ENCODE peak calls at places on chromosomes 13 and 19, in ten cellular contexts. Q is vagina, V is RWPE1, R is GM06990, X is pancreas, T is ovary, E is fibroblast of lung, O is IMR-90, K is neural crest cell, B is WTC11. Y is an unnamed sample.

GRCh38 chr13:110108348-110109139 is 198.4 kb downstream of the COL4A1 start:
- DNase-seq in T (peak), R (no peak), K (peak), O (peak), E (peak), X (peak), Q (peak), B (peak), V (peak), Y (peak)

GRCh38 chr19:369256-369655 is 24.7 kb upstream of the MIER2 start:
- DNase-seq in K (no peak), Q (no peak), R (no peak), T (no peak), O (no peak), E (no peak), B (no peak), X (no peak), V (no peak), Y (no peak)

GRCh38 chr19:1122021-1122971 is 18.5 kb downstream of the GPX4 start:
- DNase-seq in K (no peak), Q (no peak), T (no peak), X (no peak), R (no peak), E (no peak), V (no peak), O (no peak), B (no peak), Y (no peak)

GRCh38 chr13:53250272-53250875 is 221.8 kb downstream of the OLFM4 start:
- DNase-seq in R (peak), E (peak), B (no peak), X (peak), Q (no peak), V (peak), T (no peak), K (peak), O (peak), Y (peak)

GRCh38 chr13:110817143-110817542 is 97.7 kb downstream of the ANKRD10 start:
- DNase-seq in V (no peak), T (no peak), B (no peak), Q (no peak), O (no peak), K (no peak), X (no peak), E (no peak), R (no peak), Y (no peak)

GRCh38 chr19:35011737-35012682 is 11.9 kb downstream of the GRAMD1A start:
- DNase-seq in Q (no peak), R (no peak), T (no peak), B (no peak), O (no peak), E (no peak), K (no peak), X (no peak), V (no peak), Y (no peak)

GRCh38 chr13:62747152-62747551 is 1331.5 kb upstream of the PCDH20 start:
- DNase-seq in B (no peak), K (no peak), X (no peak), E (no peak), O (peak), T (no peak), R (no peak), V (no peak), Q (no peak), Y (no peak)

GRCh38 chr19:18521692-18522123 is at the start of gene ELL:
- DNase-seq in O (no peak), K (no peak), B (no peak), Q (no peak), V (no peak), E (no peak), R (no peak), T (no peak), X (no peak), Y (no peak)

GRCh38 chr13:65971541-65971940 is 1258.6 kb downstream of the PCDH9 start:
- DNase-seq in R (no peak), E (no peak), V (no peak), K (no peak), T (no peak), Q (no peak), X (no peak), O (no peak), B (no peak), Y (no peak)

GRCh38 chr13:46121597-46122163 is 16.8 kb upstream of the CPB2 start:
- DNase-seq in K (no peak), X (no peak), T (no peak), O (no peak), B (no peak), R (no peak), E (no peak), Q (no peak), V (no peak), Y (no peak)

GRCh38 chr13:105572401-105572800 is 963.1 kb downstream of the EFNB2 start:
- DNase-seq in Q (no peak), R (no peak), K (no peak), E (peak), B (no peak), T (no peak), V (peak), X (no peak), O (no peak), Y (no peak)

GRCh38 chr19:40163541-40164129 is 27.6 kb upstream of the MAP3K10 start:
- DNase-seq in K (no peak), Q (no peak), V (no peak), E (no peak), B (no peak), X (no peak), R (peak), T (no peak), O (no peak), Y (no peak)

GRCh38 chr19:548841-549830 is 5.3 kb downstream of the GZMM start:
- DNase-seq in E (no peak), B (no peak), X (no peak), O (no peak), Q (no peak), R (no peak), T (no peak), K (no peak), V (no peak), Y (no peak)

GRCh38 chr13:28147489-28147888 is 9.1 kb downstream of the PAN3 start:
- DNase-seq in B (no peak), V (no peak), K (no peak), R (no peak), X (no peak), T (no peak), E (no peak), O (peak), Q (no peak), Y (no peak)

GRCh38 chr19:48696353-48697010 is 711 bp downstream of the FUT2 start:
- DNase-seq in Q (no peak), V (no peak), X (no peak), B (peak), R (no peak), E (no peak), T (no peak), O (no peak), K (no peak), Y (no peak)

GRCh38 chr13:28451482-28452217 is 43.3 kb downstream of the FLT1 start:
- DNase-seq in E (no peak), K (no peak), O (no peak), X (no peak), R (no peak), Q (no peak), T (no peak), V (no peak), B (peak), Y (no peak)

GRCh38 chr19:18967358-18968146 is 26.5 kb upstream of the HOMER3 start:
- DNase-seq in K (no peak), Q (no peak), O (peak), R (no peak), B (no peak), X (peak), V (peak), T (no peak), E (peak), Y (no peak)

GRCh38 chr13:77565635-77566034 is 30.1 kb downstream of the SCEL start:
- DNase-seq in R (peak), X (no peak), T (no peak), K (no peak), B (no peak), V (peak), Q (no peak), E (peak), O (peak), Y (peak)

GRCh38 chr13:95234242-95234641 is 67.0 kb downstream of the ABCC4 start:
- DNase-seq in E (no peak), Q (no peak), K (no peak), R (no peak), B (no peak), T (no peak), O (no peak), X (no peak), V (no peak), Y (no peak)

GRCh38 chr19:17282488-17283256 is 971 bp downstream of the ANKLE1 start:
- DNase-seq in Q (no peak), E (peak), X (peak), T (peak), V (peak), O (peak), R (peak), K (peak), B (peak), Y (peak)

GRCh38 chr19:50906217-50906616 is 5.0 kb downstream of the KLK4 start:
- DNase-seq in R (no peak), V (no peak), E (no peak), X (peak), O (no peak), K (peak), T (no peak), B (peak), Q (no peak), Y (no peak)

GRCh38 chr19:54462713-54463530 is 656 bp downstream of the LENG9 start:
- DNase-seq in B (peak), R (peak), X (peak), Q (no peak), V (no peak), E (peak), T (peak), K (peak), O (peak), Y (peak)

GRCh38 chr13:32267836-32268439 is 47.2 kb downstream of the ZAR1L start:
- DNase-seq in Q (no peak), V (peak), R (no peak), E (no peak), O (no peak), K (no peak), B (peak), X (peak), T (no peak), Y (no peak)

GRCh38 chr13:111219306-111219705 is 101.1 kb upstream of the TEX29 start:
- DNase-seq in E (peak), Q (no peak), V (no peak), B (no peak), K (no peak), R (no peak), O (peak), X (peak), T (no peak), Y (peak)

GRCh38 chr13:24328145-24328544 is 18.8 kb downstream of the C1QTNF9 start:
- DNase-seq in E (no peak), T (no peak), K (no peak), X (no peak), O (no peak), V (no peak), B (peak), Q (no peak), R (no peak), Y (no peak)

GRCh38 chr13:85544756-85545155 is 254.5 kb downstream of the SLITRK6 start:
- DNase-seq in B (no peak), O (no peak), V (no peak), E (no peak), R (no peak), Q (no peak), X (no peak), T (no peak), K (no peak), Y (no peak)

GRCh38 chr13:36428083-36428482 is 4.2 kb upstream of the CCNA1 start:
- DNase-seq in X (no peak), B (no peak), V (peak), E (peak), O (no peak), T (no peak), Q (no peak), R (no peak), K (no peak), Y (no peak)

GRCh38 chr13:33115274-33115673 is 99.1 kb downstream of the KL start:
- DNase-seq in B (no peak), T (no peak), K (no peak), E (no peak), O (no peak), R (no peak), V (no peak), X (no peak), Q (no peak), Y (no peak)

GRCh38 chr13:57935965-57936364 is 304.4 kb downstream of the PCDH17 start:
- DNase-seq in Q (no peak), O (no peak), B (no peak), R (no peak), T (no peak), X (no peak), V (no peak), E (no peak), K (no peak), Y (no peak)

GRCh38 chr19:32257326-32258073 is 87.9 kb upstream of the ZNF507 start:
- DNase-seq in T (no peak), B (no peak), K (no peak), E (no peak), X (no peak), R (no peak), V (no peak), Q (peak), O (no peak), Y (no peak)

GRCh38 chr13:51874651-51875050 is 12.9 kb downstream of the CCDC70 start:
- DNase-seq in V (no peak), X (no peak), Q (no peak), K (no peak), O (no peak), E (no peak), R (no peak), T (no peak), B (no peak), Y (no peak)

GRCh38 chr19:4367336-4367723 is 24.0 kb downstream of the MPND start:
- DNase-seq in X (no peak), T (no peak), B (no peak), R (no peak), V (no peak), O (no peak), K (no peak), E (no peak), Q (no peak), Y (no peak)
- TF ChIP-seq CTCF in X (no peak), T (no peak), B (no peak), R (no peak), V (no peak), O (no peak), K (no peak), E (no peak), Q (no peak), Y (no peak)

GRCh38 chr13:93279982-93280381 is 53.4 kb downstream of the GPC6 start:
- DNase-seq in V (no peak), O (no peak), K (no peak), E (no peak), R (no peak), Q (no peak), T (no peak), X (peak), B (no peak), Y (no peak)

GRCh38 chr13:93286047-93286446 is 59.4 kb downstream of the GPC6 start:
- DNase-seq in O (no peak), T (no peak), K (no peak), Q (no peak), E (no peak), V (no peak), X (no peak), B (no peak), R (no peak), Y (no peak)

GRCh38 chr13:93284056-93284455 is 57.4 kb downstream of the GPC6 start:
- DNase-seq in K (no peak), O (no peak), E (no peak), B (no peak), V (no peak), T (no peak), Q (no peak), X (no peak), R (no peak), Y (no peak)

GRCh38 chr13:93283255-93283654 is 56.6 kb downstream of the GPC6 start:
- DNase-seq in R (no peak), B (no peak), X (no peak), O (no peak), K (no peak), T (no peak), E (no peak), Q (no peak), V (no peak), Y (no peak)

DNA sequence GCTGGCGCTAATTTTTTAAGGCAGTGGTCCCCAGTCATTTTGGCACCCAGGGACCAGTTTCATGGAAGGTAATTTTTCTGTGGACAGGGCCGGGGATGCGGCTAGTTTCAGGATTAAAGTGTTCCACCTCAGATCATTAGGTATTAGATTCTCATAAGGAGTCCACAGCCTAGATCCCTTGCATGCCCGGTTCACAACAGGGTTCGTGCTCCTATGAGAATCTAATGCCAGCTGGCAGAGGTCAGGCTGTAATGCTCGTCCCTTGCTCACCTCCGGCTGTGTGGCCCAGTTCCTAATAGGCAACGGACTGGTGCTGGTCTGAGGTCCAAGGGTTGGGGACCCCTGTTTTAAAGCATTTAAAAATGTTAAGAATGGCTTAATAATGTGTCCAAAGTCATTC is 54.1 kb downstream of the GPC6 start:
- DNase-seq in B (no peak), Q (no peak), V (no peak), T (no peak), R (no peak), O (no peak), K (no peak), E (no peak), X (no peak), Y (no peak)
- TF ChIP-seq CTCF in B (no peak), Q (no peak), V (no peak), T (no peak), R (no peak), O (no peak), K (no peak), E (no peak), X (no peak), Y (no peak)

GRCh38 chr19:10858204-10858828 is 10.1 kb downstream of the C19orf38 start:
- DNase-seq in B (peak), O (no peak), E (no peak), V (no peak), X (no peak), R (no peak), T (no peak), K (peak), Q (no peak), Y (no peak)
- TF ChIP-seq CTCF in B (peak), O (peak), E (peak), V (peak), X (peak), R (peak), T (no peak), K (peak), Q (no peak), Y (peak)

DNA sequence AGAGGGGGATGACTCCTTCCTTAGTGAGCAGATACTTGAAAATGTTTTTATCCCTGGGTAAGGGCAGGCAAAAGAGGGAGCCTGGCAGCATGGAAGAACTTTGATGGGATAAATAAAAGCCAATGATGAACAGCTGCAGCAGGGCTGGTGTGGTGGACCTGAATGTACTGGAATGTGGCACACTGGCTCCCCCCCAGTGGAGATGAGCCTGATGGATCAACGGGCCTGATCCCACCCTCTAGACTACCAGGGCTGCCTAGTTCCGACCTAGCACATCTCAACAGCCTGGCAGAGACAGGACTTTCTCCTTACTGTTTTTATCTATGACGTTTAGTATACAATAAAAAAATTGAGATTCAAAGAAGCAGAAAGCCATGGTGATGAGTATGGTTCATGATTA is 20.5 kb downstream of the NLRP11 start:
- DNase-seq in B (no peak), R (no peak), X (no peak), E (no peak), Q (no peak), K (no peak), O (no peak), V (no peak), T (no peak), Y (no peak)
- TF ChIP-seq CTCF in B (no peak), R (no peak), X (no peak), E (no peak), Q (no peak), K (no peak), O (no peak), V (no peak), T (no peak), Y (no peak)

GRCh38 chr13:96963786-96964475 is 30.3 kb downstream of the OXGR1 start:
- DNase-seq in V (no peak), R (no peak), E (no peak), T (no peak), K (no peak), B (no peak), O (no peak), X (no peak), Q (no peak), Y (no peak)
- TF ChIP-seq CTCF in V (no peak), R (no peak), E (no peak), T (no peak), K (no peak), B (no peak), O (no peak), X (no peak), Q (no peak), Y (peak)

DNA sequence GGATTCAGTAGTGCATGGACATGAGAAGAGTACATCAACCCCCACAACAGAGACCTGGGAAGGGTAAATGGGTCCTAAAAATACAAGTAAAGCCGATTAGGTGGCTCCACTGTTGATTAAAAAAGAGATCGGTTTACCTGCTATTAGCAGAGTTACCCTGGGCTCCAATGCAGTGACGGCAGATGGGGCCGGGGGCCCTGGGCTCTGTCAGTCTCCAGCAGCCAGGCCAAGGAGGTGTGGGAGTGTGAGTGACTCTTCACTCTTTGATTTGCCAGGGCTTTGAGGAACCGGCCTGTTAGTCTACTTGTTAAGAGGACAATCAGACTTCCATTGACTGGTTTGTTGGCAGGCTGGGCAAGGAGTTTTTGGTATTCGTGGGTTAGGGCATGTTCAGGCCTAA is 1368.7 kb downstream of the UQCRFS1 start:
- DNase-seq in X (no peak), K (no peak), B (no peak), V (no peak), T (no peak), Q (no peak), E (no peak), O (no peak), R (no peak), Y (no peak)
- TF ChIP-seq CTCF in X (no peak), K (no peak), B (no peak), V (no peak), T (no peak), Q (no peak), E (no peak), O (no peak), R (no peak), Y (no peak)

DNA sequence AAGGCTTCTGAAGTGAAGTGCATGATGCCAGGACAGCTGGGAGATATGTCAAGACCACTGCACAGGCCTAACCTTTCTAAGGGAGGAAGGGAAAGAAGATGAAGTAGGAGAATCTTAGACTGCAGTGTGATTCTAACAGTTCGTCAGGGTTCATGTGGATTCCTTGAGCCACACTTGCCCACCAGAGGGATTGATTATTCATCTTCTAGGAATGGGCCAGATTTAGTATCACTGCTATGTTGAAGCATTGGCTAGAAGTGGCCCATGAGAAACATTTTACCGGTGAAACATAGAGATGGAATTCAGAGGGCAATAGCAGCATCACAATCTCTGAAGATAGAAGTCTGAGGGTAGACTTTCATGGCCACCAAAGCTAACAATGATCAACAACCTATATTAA is 550.8 kb upstream of the SLITRK1 start:
- DNase-seq in T (no peak), X (no peak), B (no peak), R (no peak), V (no peak), E (peak), O (peak), Q (no peak), K (no peak), Y (peak)
- TF ChIP-seq CTCF in T (no peak), X (no peak), B (no peak), R (no peak), V (no peak), E (no peak), O (no peak), Q (no peak), K (no peak), Y (peak)